ENCODE peak calls at places on chromosomes 1 and 21, in six cellular contexts. J is Kasumi-1; Y is A549; V is NCI-H748 treated with DMSO at 0.1 percent for 48 hours; Z is epithelial cell of proximal tubule; X is stimulated activated CD8-positive, alpha-beta memory T cell treated with anti-CD3 and anti-CD28 coated beads, Interleukin-4, amount 100 ng/mL, for 24 hours. C is an unnamed sample.

GRCh38 chr21:36545776-36546511 is 66.0 kb upstream of the CLDN14 start:
- DNase-seq in J (no peak), Y (no peak), V (no peak), Z (no peak), X (no peak), C (no peak)

GRCh38 chr1:151593651-151594625 is 17.9 kb upstream of the SNX27 start:
- DNase-seq in J (peak), Y (peak), V (peak), Z (no peak), X (peak), C (no peak)

GRCh38 chr1:77220687-77221463 is 1.6 kb upstream of the PIGK start:
- DNase-seq in J (no peak), Y (peak), V (no peak), Z (peak), X (no peak), C (peak)

GRCh38 chr1:205285391-205286101 is 36.0 kb downstream of the NUAK2 start:
- DNase-seq in J (no peak), Y (no peak), V (no peak), Z (no peak), X (peak), C (no peak)

GRCh38 chr1:30325999-30326398 is 397.4 kb downstream of the MATN1 start:
- DNase-seq in J (no peak), Y (no peak), V (no peak), Z (no peak), X (no peak), C (no peak)

GRCh38 chr1:12630946-12631540 is 12.8 kb upstream of the AADACL4 start:
- DNase-seq in J (no peak), Y (no peak), V (no peak), Z (no peak), X (no peak), C (no peak)

GRCh38 chr1:207672525-207673130 is 27.7 kb downstream of the CR1L start:
- DNase-seq in J (peak), Y (peak), V (peak), Z (no peak), X (no peak), C (peak)

GRCh38 chr21:44800971-44801467 is 601 bp downstream of the UBE2G2 start:
- DNase-seq in J (peak), Y (peak), V (no peak), Z (no peak), X (no peak), C (no peak)

GRCh38 chr1:243568793-243569192 is 281.2 kb downstream of the AKT3 start:
- DNase-seq in J (no peak), Y (no peak), V (no peak), Z (no peak), X (no peak), C (no peak)

GRCh38 chr1:11485191-11485590 is 6.2 kb downstream of the DISP3 start:
- DNase-seq in J (no peak), Y (no peak), V (no peak), Z (no peak), X (no peak), C (no peak)

GRCh38 chr1:184770176-184770575 is 15.5 kb upstream of the EDEM3 start:
- DNase-seq in J (no peak), Y (no peak), V (no peak), Z (no peak), X (no peak), C (no peak)

C was measured in kidney epithelial cell.